ENCODE peak calls at places on chromosome 20, in seven cellular contexts. One of them, this sample, is unnamed.

GRCh38 chr20:7010584-7010983 is 243.1 kb downstream of the BMP2 start:
- DNase-seq in brain microvascular endothelial cell: no peak
- DNase-seq in NCI-H69: no peak
- DNase-seq in M059J: peak
- DNase-seq in RPMI7951: no peak
- DNase-seq in AG20443: no peak
- DNase-seq in effector memory CD4-positive, alpha-beta T cell: no peak
- DNase-seq in this sample: no peak

GRCh38 chr20:32638848-32639247 is 34.9 kb downstream of the C20orf203 start:
- DNase-seq in brain microvascular endothelial cell: no peak
- DNase-seq in NCI-H69: peak
- DNase-seq in M059J: peak
- DNase-seq in RPMI7951: no peak
- DNase-seq in AG20443: no peak
- DNase-seq in effector memory CD4-positive, alpha-beta T cell: no peak
- DNase-seq in this sample: no peak

GRCh38 chr20:58133020-58133419 is 95.4 kb downstream of the ANKRD60 start:
- DNase-seq in brain microvascular endothelial cell: no peak
- DNase-seq in NCI-H69: peak
- DNase-seq in M059J: peak
- DNase-seq in RPMI7951: peak
- DNase-seq in AG20443: no peak
- DNase-seq in effector memory CD4-positive, alpha-beta T cell: no peak
- DNase-seq in this sample: no peak

GRCh38 chr20:1848378-1848777 is 46.8 kb upstream of the SIRPA start:
- DNase-seq in brain microvascular endothelial cell: no peak
- DNase-seq in NCI-H69: no peak
- DNase-seq in M059J: no peak
- DNase-seq in RPMI7951: no peak
- DNase-seq in AG20443: no peak
- DNase-seq in effector memory CD4-positive, alpha-beta T cell: no peak
- DNase-seq in this sample: no peak

GRCh38 chr20:49384437-49385434 is 97.7 kb downstream of the KCNB1 start:
- DNase-seq in brain microvascular endothelial cell: peak
- DNase-seq in NCI-H69: peak
- DNase-seq in M059J: peak
- DNase-seq in RPMI7951: peak
- DNase-seq in AG20443: peak
- DNase-seq in effector memory CD4-positive, alpha-beta T cell: peak
- DNase-seq in this sample: no peak

GRCh38 chr20:32482251-32483220 is 102.6 kb downstream of the NOL4L start:
- DNase-seq in brain microvascular endothelial cell: no peak
- DNase-seq in NCI-H69: peak
- DNase-seq in M059J: peak
- DNase-seq in RPMI7951: peak
- DNase-seq in AG20443: peak
- DNase-seq in effector memory CD4-positive, alpha-beta T cell: peak
- DNase-seq in this sample: no peak

GRCh38 chr20:54368578-54368977 is 106.8 kb upstream of the DOK5 start:
- DNase-seq in brain microvascular endothelial cell: no peak
- DNase-seq in NCI-H69: no peak
- DNase-seq in M059J: no peak
- DNase-seq in RPMI7951: peak
- DNase-seq in AG20443: peak
- DNase-seq in effector memory CD4-positive, alpha-beta T cell: no peak
- DNase-seq in this sample: no peak

GRCh38 chr20:3671986-3672863 is 9.0 kb upstream of the GFRA4 start:
- DNase-seq in brain microvascular endothelial cell: no peak
- DNase-seq in NCI-H69: peak
- DNase-seq in M059J: no peak
- DNase-seq in RPMI7951: no peak
- DNase-seq in AG20443: no peak
- DNase-seq in effector memory CD4-positive, alpha-beta T cell: no peak
- DNase-seq in this sample: no peak

GRCh38 chr20:29497261-29497671 is 1760.2 kb upstream of the DEFB115 start:
- DNase-seq in brain microvascular endothelial cell: no peak
- DNase-seq in NCI-H69: peak
- DNase-seq in M059J: no peak
- DNase-seq in RPMI7951: peak
- DNase-seq in AG20443: peak
- DNase-seq in effector memory CD4-positive, alpha-beta T cell: no peak
- DNase-seq in this sample: no peak

GRCh38 chr20:57094991-57095390 is 171.4 kb downstream of the BMP7 start:
- DNase-seq in brain microvascular endothelial cell: no peak
- DNase-seq in NCI-H69: no peak
- DNase-seq in M059J: no peak
- DNase-seq in RPMI7951: no peak
- DNase-seq in AG20443: no peak
- DNase-seq in effector memory CD4-positive, alpha-beta T cell: no peak
- DNase-seq in this sample: no peak

GRCh38 chr20:44769481-44769863 is 23.8 kb downstream of the KCNK15 start:
- DNase-seq in brain microvascular endothelial cell: no peak
- DNase-seq in NCI-H69: no peak
- DNase-seq in M059J: no peak
- DNase-seq in RPMI7951: no peak
- DNase-seq in AG20443: no peak
- DNase-seq in effector memory CD4-positive, alpha-beta T cell: no peak
- DNase-seq in this sample: no peak

GRCh38 chr20:42018979-42019378 is 400.8 kb upstream of the CHD6 start:
- DNase-seq in brain microvascular endothelial cell: no peak
- DNase-seq in NCI-H69: peak
- DNase-seq in M059J: no peak
- DNase-seq in RPMI7951: no peak
- DNase-seq in AG20443: no peak
- DNase-seq in effector memory CD4-positive, alpha-beta T cell: no peak
- DNase-seq in this sample: no peak

GRCh38 chr20:24118781-24119175 is 130.2 kb upstream of the GGTLC1 start:
- DNase-seq in brain microvascular endothelial cell: no peak
- DNase-seq in NCI-H69: no peak
- DNase-seq in M059J: peak
- DNase-seq in RPMI7951: peak
- DNase-seq in AG20443: no peak
- DNase-seq in effector memory CD4-positive, alpha-beta T cell: no peak
- DNase-seq in this sample: no peak

GRCh38 chr20:64041040-64041780 is 5.2 kb downstream of the C20orf204 start:
- DNase-seq in brain microvascular endothelial cell: no peak
- DNase-seq in NCI-H69: peak
- DNase-seq in M059J: no peak
- DNase-seq in RPMI7951: no peak
- DNase-seq in AG20443: no peak
- DNase-seq in effector memory CD4-positive, alpha-beta T cell: no peak
- DNase-seq in this sample: no peak

GRCh38 chr20:21557246-21557982 is 43.5 kb upstream of the NKX2-2 start:
- DNase-seq in brain microvascular endothelial cell: no peak
- DNase-seq in NCI-H69: no peak
- DNase-seq in M059J: peak
- DNase-seq in RPMI7951: no peak
- DNase-seq in AG20443: no peak
- DNase-seq in effector memory CD4-positive, alpha-beta T cell: no peak
- DNase-seq in this sample: no peak

GRCh38 chr20:47464380-47465101 is 37.1 kb upstream of the NCOA3 start:
- DNase-seq in brain microvascular endothelial cell: peak
- DNase-seq in NCI-H69: peak
- DNase-seq in M059J: peak
- DNase-seq in RPMI7951: peak
- DNase-seq in AG20443: peak
- DNase-seq in effector memory CD4-positive, alpha-beta T cell: no peak
- DNase-seq in this sample: peak

GRCh38 chr20:31644701-31645100 is 7.0 kb downstream of the COX4I2 start:
- DNase-seq in brain microvascular endothelial cell: no peak
- DNase-seq in NCI-H69: peak
- DNase-seq in M059J: no peak
- DNase-seq in RPMI7951: no peak
- DNase-seq in AG20443: peak
- DNase-seq in effector memory CD4-positive, alpha-beta T cell: no peak
- DNase-seq in this sample: no peak

GRCh38 chr20:46583411-46584214 is 33.2 kb upstream of the OCSTAMP start:
- DNase-seq in brain microvascular endothelial cell: no peak
- DNase-seq in NCI-H69: peak
- DNase-seq in M059J: no peak
- DNase-seq in RPMI7951: no peak
- DNase-seq in AG20443: no peak
- DNase-seq in effector memory CD4-positive, alpha-beta T cell: no peak
- DNase-seq in this sample: no peak

GRCh38 chr20:37411408-37412306 is 65.7 kb downstream of the SRC start:
- DNase-seq in brain microvascular endothelial cell: no peak
- DNase-seq in NCI-H69: peak
- DNase-seq in M059J: peak
- DNase-seq in RPMI7951: peak
- DNase-seq in AG20443: peak
- DNase-seq in effector memory CD4-positive, alpha-beta T cell: no peak
- DNase-seq in this sample: no peak

GRCh38 chr20:37223053-37223452 is 38.6 kb downstream of the GHRH start:
- DNase-seq in brain microvascular endothelial cell: peak
- DNase-seq in NCI-H69: no peak
- DNase-seq in M059J: peak
- DNase-seq in RPMI7951: peak
- DNase-seq in AG20443: peak
- DNase-seq in effector memory CD4-positive, alpha-beta T cell: no peak
- DNase-seq in this sample: peak

GRCh38 chr20:44051661-44052000 is 135.4 kb downstream of the JPH2 start:
- DNase-seq in brain microvascular endothelial cell: no peak
- DNase-seq in NCI-H69: no peak
- DNase-seq in M059J: no peak
- DNase-seq in RPMI7951: no peak
- DNase-seq in AG20443: no peak
- DNase-seq in effector memory CD4-positive, alpha-beta T cell: no peak
- DNase-seq in this sample: no peak

GRCh38 chr20:60780388-60781025 is 471.6 kb upstream of the CDH4 start:
- DNase-seq in brain microvascular endothelial cell: no peak
- DNase-seq in NCI-H69: no peak
- DNase-seq in M059J: no peak
- DNase-seq in RPMI7951: no peak
- DNase-seq in AG20443: no peak
- DNase-seq in effector memory CD4-positive, alpha-beta T cell: no peak
- DNase-seq in this sample: no peak

GRCh38 chr20:621115-621756 is 11.1 kb upstream of the TCF15 start:
- DNase-seq in brain microvascular endothelial cell: peak
- DNase-seq in NCI-H69: no peak
- DNase-seq in M059J: peak
- DNase-seq in RPMI7951: no peak
- DNase-seq in AG20443: peak
- DNase-seq in effector memory CD4-positive, alpha-beta T cell: no peak
- DNase-seq in this sample: no peak

GRCh38 chr20:37147250-37147649 is 31.9 kb upstream of the RPN2 start:
- DNase-seq in brain microvascular endothelial cell: no peak
- DNase-seq in NCI-H69: no peak
- DNase-seq in M059J: no peak
- DNase-seq in RPMI7951: no peak
- DNase-seq in AG20443: no peak
- DNase-seq in effector memory CD4-positive, alpha-beta T cell: no peak
- DNase-seq in this sample: no peak

GRCh38 chr20:37383229-37383989 is 37.5 kb downstream of the SRC start:
- DNase-seq in brain microvascular endothelial cell: peak
- DNase-seq in NCI-H69: no peak
- DNase-seq in M059J: peak
- DNase-seq in RPMI7951: peak
- DNase-seq in AG20443: peak
- DNase-seq in effector memory CD4-positive, alpha-beta T cell: no peak
- DNase-seq in this sample: no peak

GRCh38 chr20:45872626-45873025 is 8.4 kb upstream of the ZSWIM1 start:
- DNase-seq in brain microvascular endothelial cell: no peak
- DNase-seq in NCI-H69: no peak
- DNase-seq in M059J: no peak
- DNase-seq in RPMI7951: no peak
- DNase-seq in AG20443: no peak
- DNase-seq in effector memory CD4-positive, alpha-beta T cell: no peak
- DNase-seq in this sample: no peak

This sample was measured in skeletal muscle cell.